ENCODE peak calls at places on chromosomes 2 and 18, in ten cellular contexts. One of them, this sample, is unnamed.

GRCh38 chr18:78603584-78603983 is 376.0 kb upstream of the SALL3 start:
- DNase-seq in endothelial cell: no peak
- DNase-seq in fibroblast of the aortic adventitia: no peak
- DNase-seq in lung: no peak
- DNase-seq in left colon: no peak
- DNase-seq in CD8-positive, alpha-beta memory T cell: no peak
- DNase-seq in mesenchymal stem cell: no peak
- DNase-seq in posterior cingulate gyrus: no peak
- DNase-seq in RKO: no peak
- DNase-seq in left cardiac atrium: no peak
- DNase-seq in this sample: peak

GRCh38 chr2:105344704-105345345 is 7.5 kb downstream of the C2orf49 start:
- DNase-seq in fibroblast of the aortic adventitia: peak
- DNase-seq in mesenchymal stem cell: peak
- DNase-seq in lung: no peak
- DNase-seq in left cardiac atrium: no peak
- DNase-seq in left colon: no peak
- DNase-seq in CD8-positive, alpha-beta memory T cell: no peak
- DNase-seq in endothelial cell: no peak
- DNase-seq in RKO: peak
- DNase-seq in posterior cingulate gyrus: no peak
- DNase-seq in this sample: no peak

GRCh38 chr2:124027182-124027581 is 2.1 kb downstream of the CNTNAP5 start:
- DNase-seq in fibroblast of the aortic adventitia: peak
- DNase-seq in CD8-positive, alpha-beta memory T cell: no peak
- DNase-seq in lung: no peak
- DNase-seq in posterior cingulate gyrus: peak
- DNase-seq in left colon: peak
- DNase-seq in endothelial cell: peak
- DNase-seq in left cardiac atrium: no peak
- DNase-seq in mesenchymal stem cell: peak
- DNase-seq in RKO: peak
- DNase-seq in this sample: no peak

GRCh38 chr18:79950440-79951341 is 762 bp downstream of the SLC66A2 start:
- DNase-seq in mesenchymal stem cell: peak
- DNase-seq in left colon: peak
- DNase-seq in lung: no peak
- DNase-seq in endothelial cell: peak
- DNase-seq in CD8-positive, alpha-beta memory T cell: peak
- DNase-seq in RKO: peak
- DNase-seq in fibroblast of the aortic adventitia: no peak
- DNase-seq in posterior cingulate gyrus: no peak
- DNase-seq in left cardiac atrium: no peak
- DNase-seq in this sample: no peak

GRCh38 chr2:43169091-43169936 is 57.1 kb downstream of the ZFP36L2 start:
- DNase-seq in lung: no peak
- DNase-seq in mesenchymal stem cell: no peak
- DNase-seq in left cardiac atrium: peak
- DNase-seq in posterior cingulate gyrus: no peak
- DNase-seq in CD8-positive, alpha-beta memory T cell: peak
- DNase-seq in endothelial cell: no peak
- DNase-seq in left colon: peak
- DNase-seq in RKO: no peak
- DNase-seq in fibroblast of the aortic adventitia: no peak
- DNase-seq in this sample: peak

GRCh38 chr2:239368906-239369584 is 31.8 kb downstream of the HDAC4 start:
- DNase-seq in left cardiac atrium: no peak
- DNase-seq in CD8-positive, alpha-beta memory T cell: no peak
- DNase-seq in lung: no peak
- DNase-seq in RKO: no peak
- DNase-seq in left colon: no peak
- DNase-seq in endothelial cell: no peak
- DNase-seq in posterior cingulate gyrus: no peak
- DNase-seq in mesenchymal stem cell: no peak
- DNase-seq in fibroblast of the aortic adventitia: no peak
- DNase-seq in this sample: no peak

GRCh38 chr2:101357386-101357785 is 29.9 kb downstream of the CREG2 start:
- DNase-seq in mesenchymal stem cell: no peak
- DNase-seq in CD8-positive, alpha-beta memory T cell: no peak
- DNase-seq in fibroblast of the aortic adventitia: no peak
- DNase-seq in RKO: no peak
- DNase-seq in left cardiac atrium: no peak
- DNase-seq in lung: no peak
- DNase-seq in left colon: no peak
- DNase-seq in posterior cingulate gyrus: no peak
- DNase-seq in endothelial cell: no peak
- DNase-seq in this sample: no peak

GRCh38 chr2:84435331-84436081 is 23.6 kb downstream of the SUCLG1 start:
- DNase-seq in CD8-positive, alpha-beta memory T cell: no peak
- DNase-seq in fibroblast of the aortic adventitia: peak
- DNase-seq in left colon: no peak
- DNase-seq in mesenchymal stem cell: peak
- DNase-seq in lung: no peak
- DNase-seq in posterior cingulate gyrus: no peak
- DNase-seq in left cardiac atrium: no peak
- DNase-seq in endothelial cell: no peak
- DNase-seq in RKO: no peak
- DNase-seq in this sample: no peak

GRCh38 chr18:3595282-3596273 is 145.6 kb downstream of the TGIF1 start:
- DNase-seq in endothelial cell: no peak
- DNase-seq in posterior cingulate gyrus: no peak
- DNase-seq in RKO: peak
- DNase-seq in mesenchymal stem cell: peak
- DNase-seq in lung: no peak
- DNase-seq in left colon: no peak
- DNase-seq in CD8-positive, alpha-beta memory T cell: peak
- DNase-seq in left cardiac atrium: no peak
- DNase-seq in fibroblast of the aortic adventitia: peak
- DNase-seq in this sample: peak

GRCh38 chr2:70468898-70469297 is 84.7 kb downstream of the TGFA start:
- DNase-seq in fibroblast of the aortic adventitia: no peak
- DNase-seq in endothelial cell: no peak
- DNase-seq in CD8-positive, alpha-beta memory T cell: no peak
- DNase-seq in mesenchymal stem cell: no peak
- DNase-seq in posterior cingulate gyrus: no peak
- DNase-seq in lung: no peak
- DNase-seq in RKO: no peak
- DNase-seq in left cardiac atrium: no peak
- DNase-seq in left colon: no peak
- DNase-seq in this sample: no peak

GRCh38 chr2:156841321-156841720 is 405.1 kb downstream of the GPD2 start:
- DNase-seq in lung: no peak
- DNase-seq in left cardiac atrium: no peak
- DNase-seq in fibroblast of the aortic adventitia: no peak
- DNase-seq in mesenchymal stem cell: no peak
- DNase-seq in CD8-positive, alpha-beta memory T cell: no peak
- DNase-seq in posterior cingulate gyrus: no peak
- DNase-seq in RKO: no peak
- DNase-seq in endothelial cell: no peak
- DNase-seq in left colon: no peak
- DNase-seq in this sample: no peak

GRCh38 chr2:171523339-171523931 is 1.2 kb downstream of the CYBRD1 start:
- DNase-seq in endothelial cell: peak
- DNase-seq in left colon: peak
- DNase-seq in posterior cingulate gyrus: peak
- DNase-seq in lung: peak
- DNase-seq in CD8-positive, alpha-beta memory T cell: no peak
- DNase-seq in RKO: no peak
- DNase-seq in mesenchymal stem cell: peak
- DNase-seq in left cardiac atrium: peak
- DNase-seq in fibroblast of the aortic adventitia: peak
- DNase-seq in this sample: peak

GRCh38 chr18:67583621-67584020 is 67.1 kb upstream of the DSEL start:
- DNase-seq in left cardiac atrium: no peak
- DNase-seq in left colon: no peak
- DNase-seq in fibroblast of the aortic adventitia: peak
- DNase-seq in lung: no peak
- DNase-seq in mesenchymal stem cell: no peak
- DNase-seq in endothelial cell: no peak
- DNase-seq in posterior cingulate gyrus: no peak
- DNase-seq in CD8-positive, alpha-beta memory T cell: no peak
- DNase-seq in RKO: no peak
- DNase-seq in this sample: no peak

GRCh38 chr2:8822218-8822617 is 15.2 kb downstream of the KIDINS220 start:
- DNase-seq in posterior cingulate gyrus: no peak
- DNase-seq in fibroblast of the aortic adventitia: peak
- DNase-seq in lung: no peak
- DNase-seq in RKO: no peak
- DNase-seq in left cardiac atrium: no peak
- DNase-seq in CD8-positive, alpha-beta memory T cell: no peak
- DNase-seq in left colon: no peak
- DNase-seq in mesenchymal stem cell: peak
- DNase-seq in endothelial cell: no peak
- DNase-seq in this sample: no peak

GRCh38 chr2:223042704-223043118 is 9.3 kb upstream of the KCNE4 start:
- DNase-seq in mesenchymal stem cell: peak
- DNase-seq in CD8-positive, alpha-beta memory T cell: no peak
- DNase-seq in left cardiac atrium: no peak
- DNase-seq in posterior cingulate gyrus: no peak
- DNase-seq in endothelial cell: no peak
- DNase-seq in RKO: peak
- DNase-seq in lung: no peak
- DNase-seq in fibroblast of the aortic adventitia: peak
- DNase-seq in left colon: no peak
- DNase-seq in this sample: no peak

GRCh38 chr2:32810909-32811495 is 135.8 kb upstream of the LTBP1 start:
- DNase-seq in fibroblast of the aortic adventitia: peak
- DNase-seq in endothelial cell: no peak
- DNase-seq in left cardiac atrium: no peak
- DNase-seq in RKO: no peak
- DNase-seq in left colon: no peak
- DNase-seq in lung: no peak
- DNase-seq in posterior cingulate gyrus: no peak
- DNase-seq in CD8-positive, alpha-beta memory T cell: no peak
- DNase-seq in mesenchymal stem cell: peak
- DNase-seq in this sample: no peak

GRCh38 chr2:24421668-24422067 is 61.3 kb upstream of the ITSN2 start:
- DNase-seq in mesenchymal stem cell: peak
- DNase-seq in CD8-positive, alpha-beta memory T cell: peak
- DNase-seq in fibroblast of the aortic adventitia: peak
- DNase-seq in left colon: peak
- DNase-seq in left cardiac atrium: peak
- DNase-seq in lung: peak
- DNase-seq in RKO: peak
- DNase-seq in posterior cingulate gyrus: peak
- DNase-seq in endothelial cell: peak
- DNase-seq in this sample: peak

GRCh38 chr2:126655500-126656310 is at the start of gene GYPC:
- DNase-seq in left colon: peak
- DNase-seq in endothelial cell: no peak
- DNase-seq in CD8-positive, alpha-beta memory T cell: peak
- DNase-seq in mesenchymal stem cell: peak
- DNase-seq in posterior cingulate gyrus: no peak
- DNase-seq in fibroblast of the aortic adventitia: peak
- DNase-seq in left cardiac atrium: peak
- DNase-seq in RKO: no peak
- DNase-seq in lung: peak
- DNase-seq in this sample: peak

GRCh38 chr2:72931280-72931910 is 14.1 kb downstream of the EMX1 start:
- DNase-seq in RKO: peak
- DNase-seq in CD8-positive, alpha-beta memory T cell: no peak
- DNase-seq in fibroblast of the aortic adventitia: no peak
- DNase-seq in left cardiac atrium: no peak
- DNase-seq in mesenchymal stem cell: no peak
- DNase-seq in lung: no peak
- DNase-seq in left colon: no peak
- DNase-seq in endothelial cell: no peak
- DNase-seq in posterior cingulate gyrus: no peak
- DNase-seq in this sample: no peak

GRCh38 chr18:41517142-41517541 is 437.9 kb upstream of the PIK3C3 start:
- DNase-seq in endothelial cell: no peak
- DNase-seq in mesenchymal stem cell: no peak
- DNase-seq in RKO: no peak
- DNase-seq in posterior cingulate gyrus: no peak
- DNase-seq in CD8-positive, alpha-beta memory T cell: no peak
- DNase-seq in fibroblast of the aortic adventitia: no peak
- DNase-seq in left cardiac atrium: no peak
- DNase-seq in lung: no peak
- DNase-seq in left colon: no peak
- DNase-seq in this sample: no peak

GRCh38 chr18:77052656-77053309 is 79.8 kb downstream of the MBP start:
- DNase-seq in RKO: no peak
- DNase-seq in fibroblast of the aortic adventitia: no peak
- DNase-seq in mesenchymal stem cell: no peak
- DNase-seq in posterior cingulate gyrus: no peak
- DNase-seq in left cardiac atrium: no peak
- DNase-seq in endothelial cell: no peak
- DNase-seq in lung: no peak
- DNase-seq in left colon: no peak
- DNase-seq in CD8-positive, alpha-beta memory T cell: no peak
- DNase-seq in this sample: no peak

GRCh38 chr2:241240320-241241004 is 52.0 kb downstream of the ANO7 start:
- DNase-seq in CD8-positive, alpha-beta memory T cell: no peak
- DNase-seq in mesenchymal stem cell: no peak
- DNase-seq in left cardiac atrium: no peak
- DNase-seq in endothelial cell: no peak
- DNase-seq in left colon: no peak
- DNase-seq in fibroblast of the aortic adventitia: no peak
- DNase-seq in lung: no peak
- DNase-seq in posterior cingulate gyrus: no peak
- DNase-seq in RKO: no peak
- DNase-seq in this sample: no peak

GRCh38 chr2:239151201-239152131 is 249.4 kb downstream of the HDAC4 start:
- DNase-seq in left colon: peak
- DNase-seq in mesenchymal stem cell: no peak
- DNase-seq in fibroblast of the aortic adventitia: peak
- DNase-seq in posterior cingulate gyrus: peak
- DNase-seq in left cardiac atrium: peak
- DNase-seq in endothelial cell: no peak
- DNase-seq in RKO: no peak
- DNase-seq in lung: no peak
- DNase-seq in CD8-positive, alpha-beta memory T cell: no peak
- DNase-seq in this sample: no peak

GRCh38 chr2:127563458-127564428 is 28.3 kb downstream of the MYO7B start:
- DNase-seq in mesenchymal stem cell: no peak
- DNase-seq in RKO: no peak
- DNase-seq in fibroblast of the aortic adventitia: no peak
- DNase-seq in left cardiac atrium: no peak
- DNase-seq in CD8-positive, alpha-beta memory T cell: no peak
- DNase-seq in posterior cingulate gyrus: no peak
- DNase-seq in lung: no peak
- DNase-seq in left colon: no peak
- DNase-seq in endothelial cell: no peak
- DNase-seq in this sample: peak

GRCh38 chr2:20224716-20225293 is at the start of gene SDC1:
- DNase-seq in posterior cingulate gyrus: peak
- DNase-seq in lung: peak
- DNase-seq in left cardiac atrium: peak
- DNase-seq in left colon: peak
- DNase-seq in fibroblast of the aortic adventitia: peak
- DNase-seq in endothelial cell: peak
- DNase-seq in CD8-positive, alpha-beta memory T cell: no peak
- DNase-seq in mesenchymal stem cell: peak
- DNase-seq in RKO: peak
- DNase-seq in this sample: peak

GRCh38 chr2:152354909-152355308 is 19.9 kb downstream of the FMNL2 start:
- DNase-seq in mesenchymal stem cell: no peak
- DNase-seq in fibroblast of the aortic adventitia: peak
- DNase-seq in CD8-positive, alpha-beta memory T cell: no peak
- DNase-seq in left cardiac atrium: no peak
- DNase-seq in RKO: no peak
- DNase-seq in left colon: no peak
- DNase-seq in endothelial cell: no peak
- DNase-seq in lung: no peak
- DNase-seq in posterior cingulate gyrus: no peak
- DNase-seq in this sample: no peak